ENCODE peak calls at places on chromosomes 6 and 20, in four cellular contexts. L is HFF-Myc; Z is CD4-positive, alpha-beta T cell; T is glutamatergic neuron. X is an unnamed sample.

GRCh38 chr20:24694727-24695528 is 225.5 kb downstream of the SYNDIG1 start:
- DNase-seq in L (no peak), Z (no peak), T (no peak), X (no peak)

GRCh38 chr6:139962663-139963314 is 588.3 kb upstream of the CITED2 start:
- DNase-seq in L (no peak), Z (no peak), T (no peak), X (no peak)

GRCh38 chr6:131519670-131520436 is 53.2 kb upstream of the ARG1 start:
- DNase-seq in L (peak), Z (peak), T (peak), X (peak)

GRCh38 chr20:26276811-26277210 is 580.2 kb upstream of the ZNF337 start:
- DNase-seq in L (no peak), Z (no peak), T (peak), X (no peak)

GRCh38 chr6:73644941-73645591 is 8.7 kb downstream of the SLC17A5 start:
- DNase-seq in L (no peak), Z (no peak), T (no peak), X (no peak)

GRCh38 chr20:64239449-64240242 is 15.9 kb upstream of the PCMTD2 start:
- DNase-seq in L (no peak), Z (no peak), T (no peak), X (no peak)

GRCh38 chr6:19465760-19466159 is 371.4 kb upstream of the ID4 start:
- DNase-seq in L (no peak), Z (no peak), T (no peak), X (no peak)

GRCh38 chr20:13006825-13007224 is 1.9 kb upstream of the SPTLC3 start:
- DNase-seq in L (no peak), Z (no peak), T (no peak), X (no peak)

GRCh38 chr20:48189177-48189576 is 403.9 kb upstream of the SULF2 start:
- DNase-seq in L (no peak), Z (no peak), T (no peak), X (no peak)

GRCh38 chr6:134951494-134952263 is 1.8 kb upstream of the ALDH8A1 start:
- DNase-seq in L (no peak), Z (no peak), T (no peak), X (no peak)

GRCh38 chr6:110629153-110629552 is 152.7 kb upstream of the SLC22A16 start:
- DNase-seq in L (no peak), Z (no peak), T (no peak), X (no peak)

GRCh38 chr20:1336699-1337387 is 7.9 kb upstream of the SDCBP2 start:
- DNase-seq in L (no peak), Z (no peak), T (no peak), X (no peak)

GRCh38 chr6:151905854-151906253 is 98.4 kb downstream of the ESR1 start:
- DNase-seq in L (no peak), Z (no peak), T (no peak), X (no peak)

GRCh38 chr20:58892932-58893224 is 40.4 kb downstream of the GNAS start:
- DNase-seq in L (no peak), Z (no peak), T (no peak), X (no peak)

GRCh38 chr6:145070791-145071190 is 664.5 kb downstream of the EPM2A start:
- DNase-seq in L (no peak), Z (no peak), T (no peak), X (no peak)

GRCh38 chr6:110217255-110217654 is 37.0 kb downstream of the CDC40 start:
- DNase-seq in L (no peak), Z (no peak), T (no peak), X (no peak)

GRCh38 chr20:25584905-25585704 is at the start of gene NINL:
- DNase-seq in L (no peak), Z (peak), T (peak), X (peak)

GRCh38 chr20:325043-325888 is at the start of gene SOX12:
- DNase-seq in L (no peak), Z (peak), T (peak), X (peak)

GRCh38 chr6:166449641-166450040 is 66.9 kb upstream of the MPC1 start:
- DNase-seq in L (no peak), Z (no peak), T (no peak), X (no peak)

GRCh38 chr6:14658909-14659561 is 541.5 kb downstream of the CD83 start:
- DNase-seq in L (no peak), Z (no peak), T (no peak), X (no peak)

GRCh38 chr6:14656676-14657075 is 539.1 kb downstream of the CD83 start:
- DNase-seq in L (no peak), Z (no peak), T (no peak), X (no peak)

GRCh38 chr6:14655201-14655988 is 537.8 kb downstream of the CD83 start:
- DNase-seq in L (no peak), Z (no peak), T (no peak), X (no peak)

GRCh38 chr6:14658030-14658429 is 540.5 kb downstream of the CD83 start:
- DNase-seq in L (no peak), Z (no peak), T (no peak), X (no peak)

DNA sequence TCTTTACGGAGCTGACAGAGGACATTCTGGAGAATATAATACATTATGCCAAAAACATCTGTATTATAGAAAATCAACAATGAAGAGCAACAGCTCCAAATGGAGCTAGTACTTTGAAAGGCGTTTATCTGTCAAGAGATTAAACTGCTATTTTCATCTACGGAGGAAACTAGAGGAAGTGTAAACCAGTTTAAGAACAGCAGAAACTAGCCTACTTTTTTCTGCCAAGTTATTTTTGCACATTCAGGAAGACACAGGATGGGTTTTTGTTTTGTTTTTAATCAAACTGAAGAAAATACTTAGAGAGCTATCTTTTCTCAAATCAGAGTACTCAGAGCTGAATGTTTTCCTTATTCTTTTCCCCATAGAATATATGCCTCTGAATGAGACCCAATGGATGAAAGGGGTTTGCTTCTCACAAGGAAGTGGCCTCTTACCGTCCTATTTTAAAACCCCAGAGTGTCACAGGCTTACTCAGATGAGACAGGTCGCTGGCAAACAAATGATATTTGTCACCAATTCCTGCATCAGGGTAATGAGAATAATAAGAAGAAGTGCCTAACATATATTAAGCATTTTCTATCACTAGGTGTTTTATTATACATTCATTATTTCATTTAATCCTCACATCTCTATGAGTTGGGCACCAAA is 538.5 kb downstream of the CD83 start:
- DNase-seq in L (no peak), Z (no peak), T (no peak), X (no peak)
- TF ChIP-seq CTCF in L (no peak), Z (no peak), T (no peak), X (no peak)

DNA sequence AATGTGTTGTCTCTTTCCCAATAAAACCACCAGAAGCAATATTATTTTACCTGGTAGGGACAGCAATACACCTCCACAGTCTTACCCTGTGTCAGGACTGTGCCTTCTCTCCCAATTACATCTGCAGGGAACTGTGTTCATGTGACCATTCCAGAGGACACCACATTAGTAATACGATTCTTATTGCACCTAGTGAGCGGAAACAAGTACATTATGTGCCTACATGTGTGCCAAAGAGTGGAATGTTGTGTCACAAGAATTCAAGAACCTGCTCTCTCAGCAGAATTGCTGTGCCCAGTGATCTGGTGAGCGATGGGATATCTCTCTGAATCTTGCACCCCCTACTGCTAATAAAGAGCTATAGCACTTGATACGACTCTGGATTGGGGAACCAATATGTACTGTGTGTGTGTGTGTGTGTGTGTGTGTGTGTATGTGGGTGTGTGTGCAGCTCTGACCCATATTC is 57.4 kb upstream of the FOXC1 start:
- DNase-seq in L (no peak), Z (no peak), T (no peak), X (no peak)
- TF ChIP-seq CTCF in L (peak), Z (peak), T (no peak), X (peak)

GRCh38 chr20:37543828-37544227 is 16.2 kb upstream of the BLCAP start:
- DNase-seq in L (no peak), Z (no peak), T (no peak), X (no peak)
- TF ChIP-seq CTCF in L (peak), Z (no peak), T (no peak), X (peak)

GRCh38 chr20:33663161-33664084 is 1.3 kb downstream of the C20orf144 start:
- DNase-seq in L (no peak), Z (peak), T (peak), X (peak)
- TF ChIP-seq CTCF in L (no peak), Z (no peak), T (no peak), X (no peak)

DNA sequence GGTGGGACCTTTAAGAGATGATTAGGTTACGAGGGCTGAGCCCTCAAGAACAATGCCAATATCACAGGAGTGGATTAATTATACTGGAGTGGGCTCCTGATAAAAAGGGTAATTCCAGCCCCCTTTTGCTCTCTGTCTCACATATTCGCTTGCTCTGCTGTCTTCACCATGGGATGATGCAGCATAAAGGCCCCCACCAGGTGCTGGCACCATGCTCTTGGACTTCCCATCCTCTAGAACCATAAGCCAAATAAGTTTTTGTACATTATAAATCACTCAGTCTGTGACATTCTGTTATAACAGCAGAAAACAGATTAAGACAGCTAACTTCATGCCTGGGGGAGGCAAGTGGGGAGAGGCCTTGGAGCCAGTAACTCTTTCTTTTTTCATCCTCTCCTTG is 9.8 kb upstream of the SNRPB start:
- DNase-seq in L (no peak), Z (no peak), T (no peak), X (no peak)
- TF ChIP-seq CTCF in L (no peak), Z (no peak), T (no peak), X (no peak)